ENCODE peak calls at places on chromosomes 1 and 21, in five cellular contexts. L, P, G, B and D are unnamed samples.

GRCh38 chr1:21524220-21524619 is 15.0 kb downstream of the ALPL start:
- DNase-seq in L (no peak), P (no peak), G (no peak), B (no peak), D (no peak)

GRCh38 chr1:167605576-167605975 is 24.5 kb upstream of the RCSD1 start:
- DNase-seq in L (no peak), P (no peak), G (no peak), B (no peak), D (no peak)

GRCh38 chr1:234963180-234963903 is 165.3 kb downstream of the TOMM20 start:
- DNase-seq in L (peak; percentile 85), P (peak; percentile 84), G (no peak), B (peak; percentile 89), D (peak; percentile 86)

GRCh38 chr1:61531725-61532124 is 193.2 kb downstream of the TM2D1 start:
- DNase-seq in L (no peak), P (no peak), G (no peak), B (no peak), D (no peak)

GRCh38 chr1:35053433-35053832 is 21.7 kb upstream of the ZMYM6 start:
- DNase-seq in L (no peak), P (no peak), G (no peak), B (no peak), D (no peak)

GRCh38 chr1:112247036-112247597 is 148.9 kb upstream of the CTTNBP2NL start:
- DNase-seq in L (no peak), P (no peak), G (no peak), B (no peak), D (no peak)

GRCh38 chr21:17613242-17613676 is 558 bp upstream of the BTG3 start:
- DNase-seq in L (no peak), P (no peak), G (no peak), B (peak; percentile 73), D (peak; percentile 76)

GRCh38 chr1:31753623-31754349 is 10.4 kb downstream of the ADGRB2 start:
- DNase-seq in L (no peak), P (peak; percentile 65), G (no peak), B (peak; percentile 83), D (no peak)

GRCh38 chr21:27759091-27759659 is 792.3 kb upstream of the ADAMTS5 start:
- DNase-seq in L (no peak), P (peak; percentile 18), G (peak; percentile 5), B (no peak), D (no peak)
- TF ChIP-seq CTCF in L (peak; percentile 9), P (peak; percentile 54), G (no peak), B (no peak), D (no peak)

DNA sequence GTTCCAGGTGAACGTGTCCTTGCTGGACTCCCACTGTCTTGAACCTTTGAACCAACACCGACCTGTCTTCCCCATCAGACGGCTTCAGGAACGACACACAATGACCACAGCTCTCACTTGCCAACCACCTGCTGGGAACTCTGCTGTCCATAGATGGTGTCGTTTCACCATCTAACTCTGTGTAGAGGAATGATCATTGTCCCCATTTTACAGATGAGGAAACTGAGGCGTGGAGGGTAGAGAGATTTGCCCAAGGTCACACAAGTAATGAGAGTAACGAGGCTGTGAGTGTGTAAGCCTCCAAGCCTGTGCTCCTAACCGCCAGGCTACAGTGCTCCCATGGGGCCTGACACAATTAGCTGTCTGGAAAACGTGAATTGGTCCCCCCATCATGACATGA is 9.9 kb upstream of the PLEKHG5 start:
- DNase-seq in L (no peak), P (no peak), G (no peak), B (no peak), D (no peak)
- TF ChIP-seq CTCF in L (no peak), P (no peak), G (no peak), B (no peak), D (no peak)

DNA sequence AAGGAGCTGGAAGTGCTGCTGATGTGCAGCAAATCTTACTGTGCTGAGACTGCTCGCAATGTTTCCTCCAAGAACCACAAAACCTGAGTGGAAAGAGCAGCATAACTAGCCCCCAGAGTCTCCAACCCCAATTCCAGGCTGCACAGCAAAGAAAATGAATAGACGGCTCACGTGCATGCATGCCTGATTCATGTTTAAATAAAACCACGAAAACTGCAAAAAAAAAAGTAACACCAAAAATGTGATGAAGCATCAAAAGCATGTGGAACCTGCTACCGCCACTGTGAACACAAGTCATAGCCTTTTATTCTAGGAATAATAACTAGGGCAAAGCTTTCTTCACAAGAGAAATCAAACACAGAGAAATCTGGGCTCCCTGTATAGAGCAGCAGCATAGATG is 9.6 kb upstream of the TRNP1 start:
- DNase-seq in L (no peak), P (no peak), G (no peak), B (no peak), D (no peak)
- TF ChIP-seq CTCF in L (no peak), P (no peak), G (no peak), B (no peak), D (no peak)

GRCh38 chr21:42537106-42537742 is 23.6 kb downstream of the SLC37A1 start:
- DNase-seq in L (no peak), P (no peak), G (no peak), B (no peak), D (no peak)
- TF ChIP-seq CTCF in L (peak; percentile 47), P (peak; percentile 35), G (peak; percentile 13), B (no peak), D (no peak)

GRCh38 chr1:44237721-44238457 is 24.6 kb downstream of the DMAP1 start:
- DNase-seq in L (no peak), P (no peak), G (peak; percentile 92), B (peak; percentile 83), D (no peak)
- TF ChIP-seq CTCF in L (peak; percentile 58), P (peak; percentile 19), G (peak; percentile 77), B (peak; percentile 57), D (no peak)

GRCh38 chr1:26094677-26095383 is 16.8 kb upstream of the PDIK1L start:
- DNase-seq in L (no peak), P (peak; percentile 45), G (peak; percentile 58), B (no peak), D (no peak)
- TF ChIP-seq CTCF in L (peak; percentile 10), P (peak; percentile 39), G (no peak), B (no peak), D (no peak)

GRCh38 chr21:45642122-45642813 is 1.3 kb upstream of the PCBP3 start:
- DNase-seq in L (no peak), P (peak; percentile 4), G (peak; percentile 54), B (no peak), D (no peak)

GRCh38 chr21:45639206-45640000 is 4.1 kb upstream of the PCBP3 start:
- DNase-seq in L (no peak), P (no peak), G (no peak), B (no peak), D (no peak)

GRCh38 chr21:45641480-45642035 is 2.0 kb upstream of the PCBP3 start:
- DNase-seq in L (no peak), P (no peak), G (no peak), B (no peak), D (no peak)

GRCh38 chr21:45640001-45640887 is 3.3 kb upstream of the PCBP3 start:
- DNase-seq in L (no peak), P (no peak), G (no peak), B (no peak), D (no peak)

GRCh38 chr21:45640888-45641479 is 2.5 kb upstream of the PCBP3 start:
- DNase-seq in L (no peak), P (peak; percentile 46), G (no peak), B (no peak), D (no peak)
- TF ChIP-seq CTCF in L (peak; percentile 6), P (no peak), G (no peak), B (no peak), D (no peak)